ENCODE peak calls at places on chromosomes 2 and 18, in five cellular contexts. Z, F, T, D and S are unnamed samples.

GRCh38 chr2:151795646-151796240 is 32.5 kb downstream of the ARL5A start:
- DNase-seq in Z (no peak), F (no peak), T (no peak), D (no peak), S (no peak)

GRCh38 chr18:10397004-10397403 is 57.4 kb upstream of the APCDD1 start:
- DNase-seq in Z (no peak), F (no peak), T (no peak), D (no peak), S (no peak)

GRCh38 chr2:231222318-231223000 is 24.0 kb downstream of the ARMC9 start:
- DNase-seq in Z (no peak), F (no peak), T (peak), D (peak), S (no peak)

GRCh38 chr2:108388045-108388444 is 10.3 kb downstream of the SULT1C4 start:
- DNase-seq in Z (no peak), F (no peak), T (no peak), D (no peak), S (no peak)

GRCh38 chr2:19361325-19361990 is 3.0 kb upstream of the OSR1 start:
- DNase-seq in Z (peak), F (no peak), T (no peak), D (no peak), S (no peak)

GRCh38 chr2:14621874-14622273 is 10.6 kb upstream of the LRATD1 start:
- DNase-seq in Z (no peak), F (no peak), T (no peak), D (no peak), S (no peak)

GRCh38 chr2:95275151-95275515 is 884 bp downstream of the PROM2 start:
- DNase-seq in Z (no peak), F (no peak), T (no peak), D (peak), S (no peak)

GRCh38 chr2:224570328-224570993 is 14.7 kb downstream of the CUL3 start:
- DNase-seq in Z (no peak), F (no peak), T (peak), D (no peak), S (no peak)

GRCh38 chr2:12715878-12716249 is 872 bp upstream of the TRIB2 start:
- DNase-seq in Z (peak), F (peak), T (no peak), D (peak), S (no peak)

GRCh38 chr2:2662847-2663356 is 331.8 kb upstream of the MYT1L start:
- DNase-seq in Z (no peak), F (no peak), T (no peak), D (no peak), S (peak)

GRCh38 chr2:65055427-65056214 is 595 bp upstream of the CEP68 start:
- DNase-seq in Z (peak), F (peak), T (no peak), D (no peak), S (no peak)

GRCh38 chr2:11342561-11343343 is 1.7 kb downstream of the ROCK2 start:
- DNase-seq in Z (no peak), F (no peak), T (peak), D (peak), S (peak)

GRCh38 chr2:182038579-182038978 is 52.9 kb downstream of the PPP1R1C start:
- DNase-seq in Z (no peak), F (no peak), T (peak), D (peak), S (no peak)